ENCODE peak calls at places on chromosomes 4 and X, in eight cellular contexts. R, L, J, P, Y, D, S and X are unnamed samples.

GRCh38 chr4:27006646-27007045 is 146.0 kb downstream of the STIM2 start:
- DNase-seq in J (no peak), D (no peak), L (no peak), S (no peak), P (no peak), Y (no peak), R (no peak), X (no peak)

GRCh38 chr4:158895797-158896442 is 127.1 kb downstream of the FNIP2 start:
- DNase-seq in S (peak), P (no peak), Y (no peak), R (no peak), J (no peak), D (no peak), L (no peak), X (no peak)

GRCh38 chr4:105622269-105622668 is 69.8 kb downstream of the ARHGEF38 start:
- DNase-seq in P (no peak), L (no peak), J (no peak), R (peak), S (no peak), D (no peak), Y (no peak), X (no peak)

GRCh38 chr4:133969202-133969873 is 232.3 kb downstream of the PABPC4L start:
- DNase-seq in D (no peak), R (peak), S (no peak), L (no peak), J (no peak), P (no peak), Y (no peak), X (no peak)

GRCh38 chr4:163072222-163072621 is 94.5 kb downstream of the NAF1 start:
- DNase-seq in R (no peak), D (no peak), P (no peak), L (no peak), S (no peak), Y (no peak), J (no peak), X (no peak)

GRCh38 chr4:132587626-132588025 is 561.5 kb upstream of the PCDH10 start:
- DNase-seq in R (no peak), S (no peak), P (no peak), Y (no peak), L (no peak), J (no peak), D (no peak), X (no peak)

GRCh38 chrX:138018145-138018799 is 452.3 kb downstream of the ZIC3 start:
- DNase-seq in Y (no peak), J (no peak), L (no peak), R (no peak), S (no peak), P (no peak), D (no peak), X (no peak)

GRCh38 chrX:133792198-133792953 is 193.0 kb downstream of the GPC3 start:
- DNase-seq in J (peak), P (peak), Y (peak), S (peak), D (peak), R (peak), L (peak), X (peak)

GRCh38 chrX:54891573-54891972 is 29.1 kb upstream of the TRO start:
- DNase-seq in P (peak), D (no peak), Y (no peak), J (peak), S (peak), R (peak), L (no peak), X (peak)

GRCh38 chr4:76074995-76075600 is 589 bp downstream of the ART3 start:
- DNase-seq in S (no peak), P (no peak), R (no peak), J (no peak), L (no peak), Y (no peak), D (no peak), X (no peak)

DNA sequence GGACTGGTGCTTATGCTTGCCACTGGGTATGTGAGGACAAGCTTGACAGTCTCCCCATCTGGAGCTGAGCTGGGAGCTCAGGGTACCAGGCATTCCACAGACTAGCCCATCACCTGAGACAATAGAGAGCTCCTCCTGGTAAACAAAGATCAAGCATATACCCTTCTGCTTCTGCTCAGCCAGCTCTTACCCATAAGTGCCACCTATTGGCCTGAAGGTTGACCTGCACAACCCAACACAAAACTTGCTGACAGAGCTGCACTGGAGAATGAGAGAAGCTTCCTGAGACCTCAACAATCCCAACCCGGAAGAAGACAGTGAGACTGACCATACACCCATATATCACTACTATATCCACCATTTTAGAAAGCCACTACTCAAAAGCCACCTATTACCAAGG is 1049.2 kb upstream of the INTU start:
- DNase-seq in S (peak), D (no peak), L (no peak), J (no peak), Y (no peak), P (no peak), R (peak), X (no peak)
- TF ChIP-seq CTCF in S (peak), D (no peak), L (no peak), J (no peak), Y (no peak), P (no peak), R (peak), X (no peak)

DNA sequence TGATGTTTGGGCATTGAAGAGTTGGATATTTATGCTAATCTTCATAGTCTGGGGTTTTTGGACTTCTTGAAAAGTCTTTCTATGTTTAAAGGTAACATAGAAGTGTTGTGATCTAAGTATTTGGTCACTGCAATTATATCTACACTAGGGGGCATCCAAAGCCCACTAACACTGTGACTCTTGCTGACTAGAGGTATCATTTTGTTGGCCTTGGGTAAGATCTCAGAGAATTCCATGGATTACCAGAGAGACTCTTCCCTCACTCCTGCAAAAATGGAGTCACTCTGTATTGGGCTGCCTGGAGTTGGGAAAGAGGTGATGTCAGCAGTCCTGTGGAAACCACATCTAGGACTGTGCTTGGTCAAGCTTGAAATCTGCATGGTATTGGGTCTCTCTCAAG is 1077.6 kb downstream of the FAM133A start:
- DNase-seq in P (no peak), D (no peak), Y (no peak), L (no peak), J (no peak), S (no peak), R (no peak), X (no peak)
- TF ChIP-seq CTCF in P (peak), D (no peak), Y (no peak), L (no peak), J (no peak), S (no peak), R (no peak), X (no peak)

GRCh38 chr4:110586137-110586850 is 36.6 kb downstream of the PITX2 start:
- DNase-seq in L (no peak), P (no peak), R (peak), J (peak), D (no peak), S (no peak), Y (no peak), X (peak)
- TF ChIP-seq CTCF in L (peak), P (peak), R (peak), J (no peak), D (no peak), S (peak), Y (no peak), X (no peak)

DNA sequence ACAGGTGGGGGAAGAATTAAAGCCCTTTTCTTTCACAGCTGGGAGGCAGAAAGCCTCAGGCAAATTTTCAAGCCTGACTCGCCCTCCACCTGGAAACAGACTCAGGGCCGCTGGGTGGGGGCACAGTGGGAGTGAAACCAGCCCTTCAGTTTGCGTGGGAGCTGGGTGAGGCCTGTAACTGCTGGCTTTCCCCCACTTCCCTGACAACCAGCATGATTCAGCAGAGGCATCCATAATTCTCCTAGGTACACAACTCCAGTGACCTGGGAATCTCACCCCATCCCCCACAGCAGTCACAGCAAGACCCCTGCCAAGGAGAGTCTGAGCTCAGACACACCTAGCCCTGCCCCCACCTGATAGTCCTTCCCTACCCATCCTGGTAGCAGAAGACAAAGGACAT is 206.8 kb upstream of the INTU start:
- DNase-seq in L (no peak), S (no peak), Y (no peak), P (no peak), D (no peak), J (no peak), R (no peak), X (no peak)
- TF ChIP-seq CTCF in L (no peak), S (no peak), Y (no peak), P (no peak), D (no peak), J (no peak), R (no peak), X (no peak)

GRCh38 chr4:127045872-127046271 is 586.9 kb upstream of the INTU start:
- DNase-seq in P (no peak), D (no peak), Y (no peak), R (no peak), J (no peak), S (no peak), L (no peak), X (no peak)
- TF ChIP-seq CTCF in P (no peak), D (no peak), Y (no peak), R (no peak), J (no peak), S (no peak), L (no peak), X (no peak)